ENCODE peak calls at places on chromosomes 16 and 17, in four cellular contexts. One of them, this sample, is unnamed.

GRCh38 chr17:55426851-55427586 is 5.4 kb upstream of the MMD start:
- DNase-seq in K562: no peak
- DNase-seq in GM12878: no peak
- DNase-seq in HepG2: no peak
- DNase-seq in this sample: no peak

GRCh38 chr17:1736348-1737281 is 6.1 kb upstream of the SERPINF2 start:
- DNase-seq in K562: peak
- DNase-seq in GM12878: no peak
- DNase-seq in HepG2: peak
- DNase-seq in this sample: no peak

GRCh38 chr16:75322706-75323105 is 71.3 kb upstream of the BCAR1 start:
- DNase-seq in K562: no peak
- DNase-seq in GM12878: no peak
- DNase-seq in HepG2: no peak
- DNase-seq in this sample: no peak

GRCh38 chr16:85546585-85547447 is 66.3 kb upstream of the GSE1 start:
- DNase-seq in K562: no peak
- DNase-seq in GM12878: no peak
- DNase-seq in HepG2: no peak
- DNase-seq in this sample: no peak

GRCh38 chr16:8682551-8683259 is 8.3 kb downstream of the ABAT start:
- DNase-seq in K562: no peak
- DNase-seq in GM12878: no peak
- DNase-seq in HepG2: no peak
- DNase-seq in this sample: no peak

GRCh38 chr17:55432358-55433028 is 10.9 kb upstream of the MMD start:
- DNase-seq in K562: no peak
- DNase-seq in GM12878: no peak
- DNase-seq in HepG2: no peak
- DNase-seq in this sample: no peak

GRCh38 chr16:69276143-69277115 is 34.7 kb upstream of the VPS4A start:
- DNase-seq in K562: no peak
- DNase-seq in GM12878: no peak
- DNase-seq in HepG2: no peak
- DNase-seq in this sample: no peak

GRCh38 chr17:79023886-79024771 is at the start of gene C1QTNF1:
- DNase-seq in K562: peak
- DNase-seq in GM12878: no peak
- DNase-seq in HepG2: no peak
- DNase-seq in this sample: peak

GRCh38 chr17:15284537-15284936 is 19.4 kb upstream of the PMP22 start:
- DNase-seq in K562: no peak
- DNase-seq in GM12878: no peak
- DNase-seq in HepG2: no peak
- DNase-seq in this sample: no peak

GRCh38 chr16:79261461-79261860 is 339.1 kb downstream of the MAF start:
- DNase-seq in K562: peak
- DNase-seq in GM12878: no peak
- DNase-seq in HepG2: peak
- DNase-seq in this sample: peak

GRCh38 chr16:22397459-22397858 is 23.0 kb upstream of the CDR2 start:
- DNase-seq in K562: no peak
- DNase-seq in GM12878: no peak
- DNase-seq in HepG2: no peak
- DNase-seq in this sample: no peak

GRCh38 chr17:2028737-2029136 is 1.2 kb upstream of the DPH1 start:
- DNase-seq in K562: no peak
- DNase-seq in GM12878: no peak
- DNase-seq in HepG2: no peak
- DNase-seq in this sample: no peak

GRCh38 chr16:35506018-35506897 is 2046.8 kb downstream of the TP53TG3F start:
- DNase-seq in K562: peak
- DNase-seq in GM12878: no peak
- DNase-seq in HepG2: no peak
- DNase-seq in this sample: no peak

GRCh38 chr17:35666967-35667552 is 64.4 kb upstream of the RASL10B start:
- DNase-seq in K562: no peak
- DNase-seq in GM12878: no peak
- DNase-seq in HepG2: peak
- DNase-seq in this sample: no peak

GRCh38 chr16:50844840-50845239 is 103.0 kb downstream of the CYLD start:
- DNase-seq in K562: no peak
- DNase-seq in GM12878: no peak
- DNase-seq in HepG2: no peak
- DNase-seq in this sample: no peak

GRCh38 chr17:1752425-1752941 is 9.4 kb upstream of the SERPINF1 start:
- DNase-seq in K562: peak
- DNase-seq in GM12878: no peak
- DNase-seq in HepG2: no peak
- DNase-seq in this sample: no peak

GRCh38 chr16:30698816-30699614 is at the start of gene SRCAP:
- DNase-seq in K562: peak
- DNase-seq in GM12878: peak
- DNase-seq in HepG2: peak
- DNase-seq in this sample: peak

GRCh38 chr17:81891303-81891552 is 158 bp downstream of the ALYREF start:
- DNase-seq in K562: no peak
- DNase-seq in GM12878: no peak
- DNase-seq in HepG2: no peak
- DNase-seq in this sample: no peak

GRCh38 chr17:51228177-51228576 is 31.7 kb downstream of the MBTD1 start:
- DNase-seq in K562: no peak
- DNase-seq in GM12878: no peak
- DNase-seq in HepG2: no peak
- DNase-seq in this sample: no peak

GRCh38 chr17:30323262-30323894 is 10.5 kb downstream of the TMIGD1 start:
- DNase-seq in K562: no peak
- DNase-seq in GM12878: no peak
- DNase-seq in HepG2: no peak
- DNase-seq in this sample: no peak

GRCh38 chr16:1884155-1884760 is 12.3 kb upstream of the MEIOB start:
- DNase-seq in K562: peak
- DNase-seq in GM12878: no peak
- DNase-seq in HepG2: peak
- DNase-seq in this sample: peak

GRCh38 chr17:5424909-5425308 is 4.9 kb downstream of the RPAIN start:
- DNase-seq in K562: no peak
- DNase-seq in GM12878: no peak
- DNase-seq in HepG2: no peak
- DNase-seq in this sample: no peak

GRCh38 chr17:40322417-40323315 is 13.7 kb downstream of the RARA start:
- DNase-seq in K562: peak
- DNase-seq in GM12878: peak
- DNase-seq in HepG2: peak
- DNase-seq in this sample: no peak

GRCh38 chr17:27466748-27467375 is 10.6 kb downstream of the KSR1 start:
- DNase-seq in K562: no peak
- DNase-seq in GM12878: peak
- DNase-seq in HepG2: no peak
- DNase-seq in this sample: no peak

GRCh38 chr16:13994239-13995106 is 74.5 kb downstream of the ERCC4 start:
- DNase-seq in K562: no peak
- DNase-seq in GM12878: no peak
- DNase-seq in HepG2: no peak
- DNase-seq in this sample: no peak

GRCh38 chr17:71423871-71424546 is 696.8 kb upstream of the SOX9 start:
- DNase-seq in K562: no peak
- DNase-seq in GM12878: no peak
- DNase-seq in HepG2: no peak
- DNase-seq in this sample: no peak

GRCh38 chr17:42484304-42484703 is 25.6 kb downstream of the ATP6V0A1 start:
- DNase-seq in K562: no peak
- DNase-seq in GM12878: peak
- DNase-seq in HepG2: peak
- DNase-seq in this sample: no peak

GRCh38 chr16:66668777-66669444 is 27.6 kb downstream of the CMTM4 start:
- DNase-seq in K562: no peak
- DNase-seq in GM12878: no peak
- DNase-seq in HepG2: no peak
- DNase-seq in this sample: no peak

GRCh38 chr17:79814966-79815835 is 18.3 kb upstream of the CBX8 start:
- DNase-seq in K562: no peak
- DNase-seq in GM12878: no peak
- DNase-seq in HepG2: no peak
- DNase-seq in this sample: no peak

GRCh38 chr17:35586569-35587073 is 501 bp upstream of the AP2B1 start:
- DNase-seq in K562: no peak
- DNase-seq in GM12878: no peak
- DNase-seq in HepG2: no peak
- DNase-seq in this sample: no peak

GRCh38 chr16:67939507-67940435 is 3.1 kb upstream of the PSMB10 start:
- DNase-seq in K562: no peak
- DNase-seq in GM12878: no peak
- DNase-seq in HepG2: no peak
- DNase-seq in this sample: no peak

GRCh38 chr16:8620535-8620934 is 963 bp upstream of the METTL22 start:
- DNase-seq in K562: no peak
- DNase-seq in GM12878: no peak
- DNase-seq in HepG2: no peak
- DNase-seq in this sample: no peak

GRCh38 chr17:72812823-72813222 is 279.7 kb downstream of the SLC39A11 start:
- DNase-seq in K562: no peak
- DNase-seq in GM12878: no peak
- DNase-seq in HepG2: no peak
- DNase-seq in this sample: no peak

GRCh38 chr17:34703533-34703932 is 124.2 kb downstream of the TMEM132E start:
- DNase-seq in K562: peak
- DNase-seq in GM12878: no peak
- DNase-seq in HepG2: peak
- DNase-seq in this sample: peak

GRCh38 chr17:49880291-49881053 is 32.6 kb upstream of the TAC4 start:
- DNase-seq in K562: peak
- DNase-seq in GM12878: no peak
- DNase-seq in HepG2: peak
- DNase-seq in this sample: peak
- TF ChIP-seq FOXK2 in K562: no peak
- TF ChIP-seq FOXK2 in GM12878: no peak
- TF ChIP-seq FOXK2 in HepG2: no peak
- TF ChIP-seq FOXK2 in this sample: no peak

GRCh38 chr17:73901661-73902415 is 257.6 kb upstream of the SDK2 start:
- DNase-seq in K562: no peak
- DNase-seq in GM12878: no peak
- DNase-seq in HepG2: no peak
- DNase-seq in this sample: no peak
- TF ChIP-seq FOXK2 in K562: no peak
- TF ChIP-seq FOXK2 in GM12878: no peak
- TF ChIP-seq FOXK2 in HepG2: no peak
- TF ChIP-seq FOXK2 in this sample: no peak

GRCh38 chr16:24999856-25000447 is 15.2 kb downstream of the ARHGAP17 start:
- DNase-seq in K562: no peak
- DNase-seq in GM12878: no peak
- DNase-seq in HepG2: peak
- DNase-seq in this sample: no peak
- TF ChIP-seq FOXK2 in K562: no peak
- TF ChIP-seq FOXK2 in GM12878: no peak
- TF ChIP-seq FOXK2 in HepG2: no peak
- TF ChIP-seq FOXK2 in this sample: no peak

DNA sequence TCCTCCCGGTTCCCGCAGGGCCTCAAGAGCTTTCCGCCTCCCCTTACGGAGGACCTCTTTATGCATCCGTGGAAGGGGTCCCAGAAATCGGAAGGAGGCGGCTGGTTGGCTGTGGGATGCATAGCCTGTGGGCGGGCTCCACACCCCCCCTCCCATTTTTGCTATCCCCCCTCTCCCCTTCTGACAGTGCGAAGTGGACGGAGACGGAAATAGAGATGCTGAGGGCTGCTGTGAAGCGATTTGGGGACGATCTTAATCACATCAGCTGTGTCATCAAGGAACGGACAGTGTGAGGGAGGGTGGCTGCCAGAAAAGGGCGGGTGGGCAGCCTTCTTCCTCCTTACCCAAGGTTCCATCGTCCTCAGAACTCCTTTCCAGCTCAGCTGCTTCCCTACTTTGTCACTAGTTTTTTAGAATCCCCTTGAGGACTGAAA is 3.2 kb downstream of the RNASEK start:
- DNase-seq in K562: no peak
- DNase-seq in GM12878: no peak
- DNase-seq in HepG2: no peak
- DNase-seq in this sample: no peak
- TF ChIP-seq FOXK2 in K562: no peak
- TF ChIP-seq FOXK2 in GM12878: no peak
- TF ChIP-seq FOXK2 in HepG2: no peak
- TF ChIP-seq FOXK2 in this sample: no peak

GRCh38 chr17:17019891-17020456 is 22.3 kb upstream of the MPRIP start:
- DNase-seq in K562: no peak
- DNase-seq in GM12878: no peak
- DNase-seq in HepG2: no peak
- DNase-seq in this sample: no peak
- TF ChIP-seq FOXK2 in K562: no peak
- TF ChIP-seq FOXK2 in GM12878: no peak
- TF ChIP-seq FOXK2 in HepG2: no peak
- TF ChIP-seq FOXK2 in this sample: no peak

GRCh38 chr16:4723071-4723767 is 10.9 kb downstream of the ANKS3 start:
- DNase-seq in K562: no peak
- DNase-seq in GM12878: no peak
- DNase-seq in HepG2: no peak
- DNase-seq in this sample: no peak

GRCh38 chr16:4714996-4715395 is 19.1 kb downstream of the ANKS3 start:
- DNase-seq in K562: no peak
- DNase-seq in GM12878: no peak
- DNase-seq in HepG2: no peak
- DNase-seq in this sample: no peak

GRCh38 chr16:4713663-4714501 is 20.2 kb downstream of the ANKS3 start:
- DNase-seq in K562: no peak
- DNase-seq in GM12878: no peak
- DNase-seq in HepG2: no peak
- DNase-seq in this sample: no peak

GRCh38 chr16:4718466-4718865 is 15.6 kb downstream of the ANKS3 start:
- DNase-seq in K562: no peak
- DNase-seq in GM12878: no peak
- DNase-seq in HepG2: no peak
- DNase-seq in this sample: no peak
- TF ChIP-seq FOXK2 in K562: no peak
- TF ChIP-seq FOXK2 in GM12878: no peak
- TF ChIP-seq FOXK2 in HepG2: no peak
- TF ChIP-seq FOXK2 in this sample: no peak

DNA sequence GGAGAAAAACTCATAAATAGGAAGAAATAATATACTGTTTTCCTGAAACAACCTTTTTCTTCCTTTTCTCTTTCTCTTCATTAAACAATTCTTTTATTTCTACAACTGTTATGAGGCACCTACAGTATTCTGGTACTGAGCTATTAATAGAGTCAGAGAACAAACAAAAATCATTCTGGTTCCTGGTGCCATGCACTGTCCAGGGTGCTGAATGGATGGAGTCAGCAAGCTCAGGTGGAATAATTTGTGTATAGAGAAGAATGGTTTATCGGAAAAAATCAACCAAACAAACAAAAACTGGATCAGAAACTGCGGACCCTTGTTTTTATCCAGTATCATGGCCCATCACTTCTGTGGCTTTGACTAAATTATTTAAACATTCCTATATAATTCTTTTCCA is 430.3 kb upstream of the GOT2 start:
- DNase-seq in K562: no peak
- DNase-seq in GM12878: no peak
- DNase-seq in HepG2: no peak
- DNase-seq in this sample: no peak
- TF ChIP-seq FOXK2 in K562: no peak
- TF ChIP-seq FOXK2 in GM12878: no peak
- TF ChIP-seq FOXK2 in HepG2: no peak
- TF ChIP-seq FOXK2 in this sample: no peak